ENCODE peak calls at places on chromosomes 12 and 14, in five cellular contexts. One of them, this sample, is unnamed.
A peak's percentile ranks its signal among the peaks of the same experiment; 100 is the strongest.

GRCh38 chr14:35163384-35163783 is 41.0 kb downstream of the PRORP start:
- DNase-seq in substantia nigra: no peak
- DNase-seq in stimulated activated CD4-positive, alpha-beta T cell treated with anti-CD3 and anti-CD28 coated beads, Interleukin-4, amount 100 ng/mL, for 4 hours: no peak
- DNase-seq in M059J: no peak
- DNase-seq in kidney tubule cell: no peak
- DNase-seq in this sample: no peak

GRCh38 chr14:38056270-38056669 is 151.4 kb upstream of the SSTR1 start:
- DNase-seq in substantia nigra: no peak
- DNase-seq in stimulated activated CD4-positive, alpha-beta T cell treated with anti-CD3 and anti-CD28 coated beads, Interleukin-4, amount 100 ng/mL, for 4 hours: no peak
- DNase-seq in M059J: no peak
- DNase-seq in kidney tubule cell: no peak
- DNase-seq in this sample: no peak

GRCh38 chr12:118625050-118625675 is 248.8 kb downstream of the SUDS3 start:
- DNase-seq in substantia nigra: no peak
- DNase-seq in stimulated activated CD4-positive, alpha-beta T cell treated with anti-CD3 and anti-CD28 coated beads, Interleukin-4, amount 100 ng/mL, for 4 hours: no peak
- DNase-seq in M059J: no peak
- DNase-seq in kidney tubule cell: no peak
- DNase-seq in this sample: no peak

GRCh38 chr12:3972576-3972975 is 99.4 kb upstream of the PARP11 start:
- DNase-seq in substantia nigra: no peak
- DNase-seq in stimulated activated CD4-positive, alpha-beta T cell treated with anti-CD3 and anti-CD28 coated beads, Interleukin-4, amount 100 ng/mL, for 4 hours: no peak
- DNase-seq in M059J: no peak
- DNase-seq in kidney tubule cell: no peak
- DNase-seq in this sample: no peak

GRCh38 chr12:124487065-124487833 is 80.2 kb downstream of the NCOR2 start:
- DNase-seq in substantia nigra: no peak
- DNase-seq in stimulated activated CD4-positive, alpha-beta T cell treated with anti-CD3 and anti-CD28 coated beads, Interleukin-4, amount 100 ng/mL, for 4 hours: no peak
- DNase-seq in M059J: no peak
- DNase-seq in kidney tubule cell: no peak
- DNase-seq in this sample: no peak

GRCh38 chr12:51171884-51172514 is 936 bp downstream of the TFCP2 start:
- DNase-seq in substantia nigra: no peak
- DNase-seq in stimulated activated CD4-positive, alpha-beta T cell treated with anti-CD3 and anti-CD28 coated beads, Interleukin-4, amount 100 ng/mL, for 4 hours: no peak
- DNase-seq in M059J: peak; percentile 39
- DNase-seq in kidney tubule cell: peak; percentile 49
- DNase-seq in this sample: no peak

GRCh38 chr12:51827925-51828818 is 20.3 kb downstream of the FIGNL2 start:
- DNase-seq in substantia nigra: no peak
- DNase-seq in stimulated activated CD4-positive, alpha-beta T cell treated with anti-CD3 and anti-CD28 coated beads, Interleukin-4, amount 100 ng/mL, for 4 hours: peak; percentile 48
- DNase-seq in M059J: peak; percentile 68
- DNase-seq in kidney tubule cell: peak; percentile 80
- DNase-seq in this sample: no peak

GRCh38 chr14:82657186-82657675 is 1123.6 kb upstream of the SEL1L start:
- DNase-seq in substantia nigra: no peak
- DNase-seq in stimulated activated CD4-positive, alpha-beta T cell treated with anti-CD3 and anti-CD28 coated beads, Interleukin-4, amount 100 ng/mL, for 4 hours: no peak
- DNase-seq in M059J: no peak
- DNase-seq in kidney tubule cell: no peak
- DNase-seq in this sample: no peak

GRCh38 chr12:124715121-124715990 is 147.9 kb upstream of the NCOR2 start:
- DNase-seq in substantia nigra: no peak
- DNase-seq in stimulated activated CD4-positive, alpha-beta T cell treated with anti-CD3 and anti-CD28 coated beads, Interleukin-4, amount 100 ng/mL, for 4 hours: no peak
- DNase-seq in M059J: peak; percentile 54
- DNase-seq in kidney tubule cell: no peak
- DNase-seq in this sample: no peak

GRCh38 chr12:1281683-1282366 is 290.8 kb downstream of the ERC1 start:
- DNase-seq in substantia nigra: no peak
- DNase-seq in stimulated activated CD4-positive, alpha-beta T cell treated with anti-CD3 and anti-CD28 coated beads, Interleukin-4, amount 100 ng/mL, for 4 hours: no peak
- DNase-seq in M059J: peak; percentile 63
- DNase-seq in kidney tubule cell: no peak
- DNase-seq in this sample: peak; percentile 31

GRCh38 chr14:74898083-74898482 is 16.4 kb downstream of the DLST start:
- DNase-seq in substantia nigra: no peak
- DNase-seq in stimulated activated CD4-positive, alpha-beta T cell treated with anti-CD3 and anti-CD28 coated beads, Interleukin-4, amount 100 ng/mL, for 4 hours: no peak
- DNase-seq in M059J: no peak
- DNase-seq in kidney tubule cell: no peak
- DNase-seq in this sample: no peak

GRCh38 chr12:67038486-67038885 is 230.7 kb upstream of the CAND1 start:
- DNase-seq in substantia nigra: no peak
- DNase-seq in stimulated activated CD4-positive, alpha-beta T cell treated with anti-CD3 and anti-CD28 coated beads, Interleukin-4, amount 100 ng/mL, for 4 hours: no peak
- DNase-seq in M059J: no peak
- DNase-seq in kidney tubule cell: no peak
- DNase-seq in this sample: no peak

GRCh38 chr12:96015672-96016071 is 19.5 kb upstream of the HAL start:
- DNase-seq in substantia nigra: no peak
- DNase-seq in stimulated activated CD4-positive, alpha-beta T cell treated with anti-CD3 and anti-CD28 coated beads, Interleukin-4, amount 100 ng/mL, for 4 hours: no peak
- DNase-seq in M059J: peak; percentile 37
- DNase-seq in kidney tubule cell: peak; percentile 11
- DNase-seq in this sample: no peak

GRCh38 chr12:3658327-3659163 is 94.4 kb downstream of the CRACR2A start:
- DNase-seq in substantia nigra: no peak
- DNase-seq in stimulated activated CD4-positive, alpha-beta T cell treated with anti-CD3 and anti-CD28 coated beads, Interleukin-4, amount 100 ng/mL, for 4 hours: no peak
- DNase-seq in M059J: peak; percentile 5
- DNase-seq in kidney tubule cell: peak; percentile 13
- DNase-seq in this sample: no peak

GRCh38 chr14:56759633-56760032 is 50.6 kb downstream of the OTX2 start:
- DNase-seq in substantia nigra: no peak
- DNase-seq in stimulated activated CD4-positive, alpha-beta T cell treated with anti-CD3 and anti-CD28 coated beads, Interleukin-4, amount 100 ng/mL, for 4 hours: no peak
- DNase-seq in M059J: no peak
- DNase-seq in kidney tubule cell: no peak
- DNase-seq in this sample: no peak

GRCh38 chr12:6068226-6068625 is 56.2 kb downstream of the VWF start:
- DNase-seq in substantia nigra: no peak
- DNase-seq in stimulated activated CD4-positive, alpha-beta T cell treated with anti-CD3 and anti-CD28 coated beads, Interleukin-4, amount 100 ng/mL, for 4 hours: no peak
- DNase-seq in M059J: no peak
- DNase-seq in kidney tubule cell: no peak
- DNase-seq in this sample: no peak

GRCh38 chr12:59698599-59698998 is 102.8 kb downstream of the SLC16A7 start:
- DNase-seq in substantia nigra: no peak
- DNase-seq in stimulated activated CD4-positive, alpha-beta T cell treated with anti-CD3 and anti-CD28 coated beads, Interleukin-4, amount 100 ng/mL, for 4 hours: no peak
- DNase-seq in M059J: peak; percentile 5
- DNase-seq in kidney tubule cell: no peak
- DNase-seq in this sample: peak; percentile 58

GRCh38 chr14:22282429-22282828 is 306.6 kb downstream of the DAD1 start:
- DNase-seq in substantia nigra: no peak
- DNase-seq in stimulated activated CD4-positive, alpha-beta T cell treated with anti-CD3 and anti-CD28 coated beads, Interleukin-4, amount 100 ng/mL, for 4 hours: no peak
- DNase-seq in M059J: no peak
- DNase-seq in kidney tubule cell: no peak
- DNase-seq in this sample: no peak

GRCh38 chr14:35254736-35255135 is 37.4 kb upstream of the PSMA6 start:
- DNase-seq in substantia nigra: no peak
- DNase-seq in stimulated activated CD4-positive, alpha-beta T cell treated with anti-CD3 and anti-CD28 coated beads, Interleukin-4, amount 100 ng/mL, for 4 hours: no peak
- DNase-seq in M059J: no peak
- DNase-seq in kidney tubule cell: peak; percentile 49
- DNase-seq in this sample: no peak

GRCh38 chr14:54197369-54197768 is 199.4 kb upstream of the CDKN3 start:
- DNase-seq in substantia nigra: no peak
- DNase-seq in stimulated activated CD4-positive, alpha-beta T cell treated with anti-CD3 and anti-CD28 coated beads, Interleukin-4, amount 100 ng/mL, for 4 hours: no peak
- DNase-seq in M059J: no peak
- DNase-seq in kidney tubule cell: no peak
- DNase-seq in this sample: no peak

GRCh38 chr14:98203421-98203820 is 1068.6 kb downstream of the BCL11B start:
- DNase-seq in substantia nigra: no peak
- DNase-seq in stimulated activated CD4-positive, alpha-beta T cell treated with anti-CD3 and anti-CD28 coated beads, Interleukin-4, amount 100 ng/mL, for 4 hours: no peak
- DNase-seq in M059J: no peak
- DNase-seq in kidney tubule cell: no peak
- DNase-seq in this sample: no peak

GRCh38 chr12:13425766-13426165 is 229.2 kb downstream of the EMP1 start:
- DNase-seq in substantia nigra: no peak
- DNase-seq in stimulated activated CD4-positive, alpha-beta T cell treated with anti-CD3 and anti-CD28 coated beads, Interleukin-4, amount 100 ng/mL, for 4 hours: no peak
- DNase-seq in M059J: peak; percentile 89
- DNase-seq in kidney tubule cell: peak; percentile 96
- DNase-seq in this sample: no peak

GRCh38 chr12:14910090-14910915 is 24.6 kb upstream of the MGP start:
- DNase-seq in substantia nigra: no peak
- DNase-seq in stimulated activated CD4-positive, alpha-beta T cell treated with anti-CD3 and anti-CD28 coated beads, Interleukin-4, amount 100 ng/mL, for 4 hours: no peak
- DNase-seq in M059J: peak; percentile 77
- DNase-seq in kidney tubule cell: peak; percentile 76
- DNase-seq in this sample: no peak

GRCh38 chr12:102689701-102690100 is 209.3 kb upstream of the IGF1 start:
- DNase-seq in substantia nigra: no peak
- DNase-seq in stimulated activated CD4-positive, alpha-beta T cell treated with anti-CD3 and anti-CD28 coated beads, Interleukin-4, amount 100 ng/mL, for 4 hours: no peak
- DNase-seq in M059J: no peak
- DNase-seq in kidney tubule cell: peak; percentile 3
- DNase-seq in this sample: no peak

GRCh38 chr12:93245543-93245942 is 132.2 kb upstream of the NUDT4 start:
- DNase-seq in substantia nigra: no peak
- DNase-seq in stimulated activated CD4-positive, alpha-beta T cell treated with anti-CD3 and anti-CD28 coated beads, Interleukin-4, amount 100 ng/mL, for 4 hours: no peak
- DNase-seq in M059J: no peak
- DNase-seq in kidney tubule cell: no peak
- DNase-seq in this sample: no peak

GRCh38 chr12:56714431-56714929 is 10.6 kb downstream of the NACA start:
- DNase-seq in substantia nigra: no peak
- DNase-seq in stimulated activated CD4-positive, alpha-beta T cell treated with anti-CD3 and anti-CD28 coated beads, Interleukin-4, amount 100 ng/mL, for 4 hours: no peak
- DNase-seq in M059J: no peak
- DNase-seq in kidney tubule cell: no peak
- DNase-seq in this sample: no peak

GRCh38 chr14:64536488-64537245 is 3.9 kb upstream of the HSPA2 start:
- DNase-seq in substantia nigra: no peak
- DNase-seq in stimulated activated CD4-positive, alpha-beta T cell treated with anti-CD3 and anti-CD28 coated beads, Interleukin-4, amount 100 ng/mL, for 4 hours: no peak
- DNase-seq in M059J: peak; percentile 16
- DNase-seq in kidney tubule cell: no peak
- DNase-seq in this sample: no peak

GRCh38 chr12:77847665-77848431 is 17.2 kb downstream of the NAV3 start:
- DNase-seq in substantia nigra: no peak
- DNase-seq in stimulated activated CD4-positive, alpha-beta T cell treated with anti-CD3 and anti-CD28 coated beads, Interleukin-4, amount 100 ng/mL, for 4 hours: no peak
- DNase-seq in M059J: peak; percentile 84
- DNase-seq in kidney tubule cell: peak; percentile 77
- DNase-seq in this sample: peak; percentile 47

GRCh38 chr14:32185097-32185496 is 16.7 kb upstream of the RNU6-7 start:
- DNase-seq in substantia nigra: no peak
- DNase-seq in stimulated activated CD4-positive, alpha-beta T cell treated with anti-CD3 and anti-CD28 coated beads, Interleukin-4, amount 100 ng/mL, for 4 hours: no peak
- DNase-seq in M059J: no peak
- DNase-seq in kidney tubule cell: no peak
- DNase-seq in this sample: no peak

GRCh38 chr12:115439008-115439601 is 755.1 kb upstream of the TBX3 start:
- DNase-seq in substantia nigra: no peak
- DNase-seq in stimulated activated CD4-positive, alpha-beta T cell treated with anti-CD3 and anti-CD28 coated beads, Interleukin-4, amount 100 ng/mL, for 4 hours: no peak
- DNase-seq in M059J: no peak
- DNase-seq in kidney tubule cell: no peak
- DNase-seq in this sample: no peak

GRCh38 chr12:60803147-60803546 is 1207.3 kb downstream of the SLC16A7 start:
- DNase-seq in substantia nigra: no peak
- DNase-seq in stimulated activated CD4-positive, alpha-beta T cell treated with anti-CD3 and anti-CD28 coated beads, Interleukin-4, amount 100 ng/mL, for 4 hours: no peak
- DNase-seq in M059J: no peak
- DNase-seq in kidney tubule cell: no peak
- DNase-seq in this sample: peak; percentile 23

GRCh38 chr12:26152507-26153102 is 27.8 kb upstream of the BHLHE41 start:
- DNase-seq in substantia nigra: no peak
- DNase-seq in stimulated activated CD4-positive, alpha-beta T cell treated with anti-CD3 and anti-CD28 coated beads, Interleukin-4, amount 100 ng/mL, for 4 hours: no peak
- DNase-seq in M059J: peak; percentile 17
- DNase-seq in kidney tubule cell: peak; percentile 50
- DNase-seq in this sample: no peak